ENCODE peak calls at places on chromosome 14, in ten cellular contexts. X is GM12865, C is pancreas, F is fibroblast of the aortic adventitia, L is IMR-90, N is GM06990, D is AG04450, K is heart left ventricle, Y is cardiac fibroblast, W is NB4. Q is an unnamed sample.

GRCh38 chr14:96592591-96593388 is 90.6 kb downstream of the PAPOLA start:
- DNase-seq in F (peak), X (peak), N (peak), K (peak), D (no peak), W (no peak), L (peak), C (peak), Y (peak), Q (no peak)

GRCh38 chr14:45065540-45065939 is 18.4 kb upstream of the PRPF39 start:
- DNase-seq in Y (peak), X (no peak), F (peak), K (no peak), C (no peak), N (no peak), D (no peak), W (no peak), L (peak), Q (no peak)

GRCh38 chr14:31484754-31485153 is 3.1 kb downstream of the GPR33 start:
- DNase-seq in D (no peak), L (no peak), C (no peak), X (no peak), K (no peak), N (no peak), Y (no peak), F (no peak), W (no peak), Q (no peak)

GRCh38 chr14:100587763-100588411 is 670 bp upstream of the BEGAIN start:
- DNase-seq in W (peak), Y (peak), C (no peak), L (no peak), N (no peak), D (no peak), K (no peak), X (no peak), F (peak), Q (no peak)

GRCh38 chr14:54691525-54692260 is 124.8 kb downstream of the SAMD4A start:
- DNase-seq in W (peak), N (no peak), F (peak), C (peak), D (no peak), K (peak), L (peak), Y (peak), X (peak), Q (peak)

GRCh38 chr14:102029956-102030355 is 56.9 kb downstream of the HSP90AA1 start:
- DNase-seq in D (peak), N (no peak), F (peak), K (no peak), C (no peak), L (peak), W (no peak), Y (peak), X (no peak), Q (no peak)

GRCh38 chr14:51738754-51739153 is 87.0 kb downstream of the FRMD6 start:
- DNase-seq in X (peak), W (peak), N (peak), F (no peak), K (no peak), D (no peak), Y (no peak), L (no peak), C (no peak), Q (no peak)

GRCh38 chr14:100585448-100586152 is 1.6 kb downstream of the BEGAIN start:
- DNase-seq in N (no peak), K (no peak), L (no peak), D (no peak), F (no peak), C (no peak), X (no peak), Y (no peak), W (no peak), Q (no peak)

GRCh38 chr14:57835751-57836150 is 30.1 kb downstream of the SLC35F4 start:
- DNase-seq in L (no peak), Y (peak), K (no peak), N (no peak), F (peak), X (no peak), W (no peak), D (no peak), C (no peak), Q (no peak)

GRCh38 chr14:30957813-30958370 is 67.6 kb upstream of the AP4S1 start:
- DNase-seq in K (no peak), C (peak), D (no peak), N (no peak), Y (no peak), F (no peak), W (no peak), L (no peak), X (no peak), Q (no peak)

GRCh38 chr14:89247457-89248122 is 169.4 kb downstream of the FOXN3 start:
- DNase-seq in C (no peak), Y (no peak), D (no peak), W (no peak), F (no peak), K (no peak), N (no peak), X (no peak), L (no peak), Q (no peak)

GRCh38 chr14:91138511-91139359 is 24.9 kb downstream of the DGLUCY start:
- DNase-seq in L (no peak), C (no peak), X (peak), F (peak), N (no peak), W (peak), Y (peak), D (no peak), K (no peak), Q (no peak)

GRCh38 chr14:47976139-47976538 is 300.7 kb upstream of the MDGA2 start:
- DNase-seq in D (no peak), Y (no peak), F (no peak), C (no peak), K (no peak), N (no peak), L (no peak), W (no peak), X (no peak), Q (no peak)

GRCh38 chr14:27184371-27184901 is 586.6 kb upstream of the NOVA1 start:
- DNase-seq in X (no peak), Y (no peak), D (no peak), W (no peak), K (no peak), L (no peak), N (no peak), C (no peak), F (no peak), Q (no peak)

GRCh38 chr14:29354446-29354845 is 573.2 kb downstream of the PRKD1 start:
- DNase-seq in L (peak), W (no peak), X (no peak), D (no peak), K (no peak), Y (no peak), N (no peak), C (no peak), F (no peak), Q (no peak)

GRCh38 chr14:102316746-102317563 is 2.6 kb upstream of the ZNF839 start:
- DNase-seq in D (peak), W (peak), F (peak), Y (peak), N (peak), K (peak), L (peak), C (peak), X (peak), Q (peak)

GRCh38 chr14:64761441-64762043 is 57.3 kb downstream of the PLEKHG3 start:
- DNase-seq in N (no peak), X (no peak), K (no peak), L (peak), Y (no peak), W (peak), D (no peak), C (no peak), F (no peak), Q (no peak)

GRCh38 chr14:51716610-51717009 is 64.9 kb downstream of the FRMD6 start:
- DNase-seq in F (no peak), C (no peak), X (peak), W (no peak), K (no peak), L (peak), D (no peak), N (no peak), Y (no peak), Q (no peak)

GRCh38 chr14:64388533-64389243 is 535 bp downstream of the MTHFD1 start:
- DNase-seq in W (peak), N (no peak), D (no peak), Y (peak), L (peak), X (no peak), K (no peak), C (no peak), F (peak), Q (no peak)

GRCh38 chr14:81942071-81942470 is 408.4 kb upstream of the SEL1L start:
- DNase-seq in L (no peak), N (no peak), F (no peak), Y (no peak), D (no peak), C (no peak), W (no peak), X (no peak), K (no peak), Q (no peak)

GRCh38 chr14:20873370-20874177 is 17.6 kb upstream of the RNASE3 start:
- DNase-seq in L (peak), W (peak), X (peak), F (peak), D (no peak), Y (peak), C (peak), N (peak), K (peak), Q (no peak)

GRCh38 chr14:70011098-70011497 is 131.9 kb downstream of the SMOC1 start:
- DNase-seq in L (no peak), W (no peak), N (no peak), Y (no peak), D (no peak), F (no peak), X (no peak), K (no peak), C (no peak), Q (no peak)

GRCh38 chr14:89912667-89913211 is 41.8 kb downstream of the EFCAB11 start:
- DNase-seq in L (peak), W (no peak), K (no peak), D (peak), X (no peak), N (no peak), Y (peak), C (no peak), F (peak), Q (no peak)

GRCh38 chr14:20458031-20458789 is 3.0 kb downstream of the PIP4P1 start:
- DNase-seq in X (no peak), N (no peak), C (no peak), W (peak), K (no peak), L (no peak), Y (no peak), F (no peak), D (no peak), Q (no peak)

GRCh38 chr14:53742226-53742607 is 214.4 kb downstream of the BMP4 start:
- DNase-seq in W (no peak), F (no peak), C (no peak), K (no peak), L (no peak), X (no peak), N (no peak), D (no peak), Y (no peak), Q (no peak)

GRCh38 chr14:51331651-51332367 is 91.8 kb downstream of the TMX1 start:
- DNase-seq in N (no peak), K (no peak), L (no peak), D (no peak), C (no peak), F (no peak), Y (no peak), X (no peak), W (no peak), Q (no peak)

GRCh38 chr14:50607181-50607580 is 47.2 kb downstream of the ATL1 start:
- DNase-seq in N (no peak), X (peak), L (peak), D (no peak), C (no peak), K (no peak), Y (no peak), W (no peak), F (peak), Q (no peak)

GRCh38 chr14:71591929-71592328 is 340.3 kb upstream of the RGS6 start:
- DNase-seq in F (peak), L (peak), Y (peak), X (peak), W (peak), D (no peak), K (no peak), C (no peak), N (no peak), Q (no peak)

GRCh38 chr14:99570542-99571302 is 33.3 kb downstream of the CCDC85C start:
- DNase-seq in F (no peak), N (no peak), Y (no peak), X (no peak), W (no peak), D (no peak), C (no peak), K (no peak), L (no peak), Q (no peak)

GRCh38 chr14:53613404-53614253 is 343.0 kb downstream of the BMP4 start:
- DNase-seq in D (peak), C (peak), N (peak), W (no peak), F (no peak), K (no peak), X (peak), L (peak), Y (no peak), Q (no peak)

GRCh38 chr14:97878727-97879126 is 1081.5 kb downstream of the VRK1 start:
- DNase-seq in K (peak), C (peak), L (no peak), X (no peak), D (no peak), N (no peak), Y (no peak), W (no peak), F (peak), Q (no peak)

GRCh38 chr14:93212432-93212831 is 5.4 kb downstream of the UBR7 start:
- DNase-seq in L (no peak), K (no peak), F (no peak), W (no peak), N (peak), X (peak), D (no peak), Y (no peak), C (no peak), Q (no peak)

GRCh38 chr14:93206793-93207467 is at the start of the genes GON7 and UBR7:
- DNase-seq in D (peak), L (peak), Y (peak), C (peak), N (peak), X (peak), W (peak), K (peak), F (peak), Q (peak)

GRCh38 chr14:93207468-93208308 is 632 bp downstream of the UBR7 start:
- DNase-seq in F (peak), W (peak), C (peak), D (no peak), X (peak), K (peak), L (peak), Y (peak), N (no peak), Q (peak)
- TF ChIP-seq CTCF in F (peak), W (peak), C (no peak), D (peak), X (peak), K (no peak), L (peak), Y (peak), N (peak), Q (no peak)

DNA sequence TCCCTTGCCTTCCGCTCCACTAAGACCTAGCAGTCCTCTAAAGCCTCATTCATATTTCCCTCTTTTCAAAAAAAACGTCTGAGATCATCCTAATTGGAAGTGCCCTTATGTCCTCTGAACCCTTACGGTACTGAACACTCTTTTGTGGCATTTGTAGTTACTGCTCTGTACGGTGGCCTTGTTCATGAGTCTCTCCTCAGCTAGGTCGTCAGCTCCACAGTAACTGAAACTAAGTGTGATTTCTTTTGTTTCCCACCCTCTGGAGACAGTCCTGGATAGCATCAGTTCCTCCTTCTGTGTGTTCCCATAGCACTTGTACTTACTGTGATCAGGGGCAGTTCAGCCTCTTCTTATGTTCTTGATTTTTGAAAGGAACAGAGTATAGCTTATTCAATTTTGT is 49.8 kb downstream of the DAAM1 start:
- DNase-seq in K (no peak), X (no peak), F (no peak), D (no peak), C (no peak), Y (no peak), W (no peak), N (no peak), L (no peak), Q (no peak)
- H3K4me3 ChIP-seq in K (no peak), X (no peak), F (no peak), D (no peak), C (no peak), Y (no peak), W (no peak), N (no peak), L (no peak), Q (no peak)

GRCh38 chr14:32808574-32809098 is 130.0 kb upstream of the NPAS3 start:
- DNase-seq in L (no peak), D (no peak), C (peak), X (no peak), W (no peak), N (no peak), Y (peak), F (peak), K (no peak), Q (no peak)
- TF ChIP-seq CTCF in L (no peak), D (no peak), C (no peak), X (no peak), W (no peak), N (no peak), Y (no peak), F (no peak), K (no peak), Q (no peak)

GRCh38 chr14:63357841-63358240 is 39.1 kb upstream of the GPHB5 start:
- DNase-seq in Y (no peak), K (no peak), X (no peak), C (no peak), W (no peak), F (no peak), N (no peak), L (no peak), D (no peak), Q (no peak)

GRCh38 chr14:63362305-63362914 is 43.7 kb upstream of the GPHB5 start:
- DNase-seq in W (no peak), Y (no peak), L (no peak), C (no peak), X (no peak), F (no peak), D (no peak), N (no peak), K (no peak), Q (no peak)

DNA sequence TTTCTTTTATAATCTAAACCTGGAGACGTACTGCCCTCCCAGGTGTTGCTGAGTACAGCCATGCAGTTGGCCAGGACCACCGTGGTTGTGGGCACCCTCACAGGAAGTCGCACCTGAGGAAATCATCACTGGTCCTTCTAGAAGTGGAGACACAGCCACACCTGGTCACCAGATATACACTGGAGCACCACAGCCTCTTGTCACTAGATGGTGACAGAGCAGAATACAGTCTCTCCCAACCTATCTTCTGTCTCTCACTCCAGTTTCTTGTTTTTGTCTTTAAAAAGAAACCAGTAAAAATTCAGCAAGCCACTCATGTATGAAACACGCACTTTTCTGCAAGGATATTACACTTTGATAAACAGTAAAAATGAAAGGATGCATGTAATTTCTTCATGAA is 43.1 kb upstream of the GPHB5 start:
- DNase-seq in Y (no peak), D (no peak), L (no peak), X (peak), F (no peak), K (no peak), W (no peak), C (no peak), N (no peak), Q (no peak)
- H3K4me3 ChIP-seq in Y (no peak), D (no peak), L (no peak), X (no peak), F (no peak), K (no peak), W (no peak), C (no peak), N (no peak), Q (no peak)

GRCh38 chr14:39173198-39173597 is 1.9 kb upstream of the PNN start:
- DNase-seq in L (no peak), W (no peak), C (no peak), K (no peak), N (no peak), Y (no peak), F (no peak), X (no peak), D (no peak), Q (no peak)

GRCh38 chr14:39175445-39176262 is 600 bp downstream of the PNN start:
- DNase-seq in W (peak), X (peak), Y (peak), K (no peak), D (no peak), N (peak), L (peak), F (no peak), C (no peak), Q (peak)

GRCh38 chr14:39177168-39177545 is 2.1 kb downstream of the PNN start:
- DNase-seq in L (no peak), C (no peak), X (no peak), K (no peak), W (no peak), D (no peak), F (no peak), N (no peak), Y (no peak), Q (no peak)

GRCh38 chr14:39176263-39177167 is 1.5 kb downstream of the PNN start:
- DNase-seq in L (no peak), C (no peak), Y (no peak), K (no peak), W (no peak), X (no peak), D (no peak), F (no peak), N (no peak), Q (no peak)

DNA sequence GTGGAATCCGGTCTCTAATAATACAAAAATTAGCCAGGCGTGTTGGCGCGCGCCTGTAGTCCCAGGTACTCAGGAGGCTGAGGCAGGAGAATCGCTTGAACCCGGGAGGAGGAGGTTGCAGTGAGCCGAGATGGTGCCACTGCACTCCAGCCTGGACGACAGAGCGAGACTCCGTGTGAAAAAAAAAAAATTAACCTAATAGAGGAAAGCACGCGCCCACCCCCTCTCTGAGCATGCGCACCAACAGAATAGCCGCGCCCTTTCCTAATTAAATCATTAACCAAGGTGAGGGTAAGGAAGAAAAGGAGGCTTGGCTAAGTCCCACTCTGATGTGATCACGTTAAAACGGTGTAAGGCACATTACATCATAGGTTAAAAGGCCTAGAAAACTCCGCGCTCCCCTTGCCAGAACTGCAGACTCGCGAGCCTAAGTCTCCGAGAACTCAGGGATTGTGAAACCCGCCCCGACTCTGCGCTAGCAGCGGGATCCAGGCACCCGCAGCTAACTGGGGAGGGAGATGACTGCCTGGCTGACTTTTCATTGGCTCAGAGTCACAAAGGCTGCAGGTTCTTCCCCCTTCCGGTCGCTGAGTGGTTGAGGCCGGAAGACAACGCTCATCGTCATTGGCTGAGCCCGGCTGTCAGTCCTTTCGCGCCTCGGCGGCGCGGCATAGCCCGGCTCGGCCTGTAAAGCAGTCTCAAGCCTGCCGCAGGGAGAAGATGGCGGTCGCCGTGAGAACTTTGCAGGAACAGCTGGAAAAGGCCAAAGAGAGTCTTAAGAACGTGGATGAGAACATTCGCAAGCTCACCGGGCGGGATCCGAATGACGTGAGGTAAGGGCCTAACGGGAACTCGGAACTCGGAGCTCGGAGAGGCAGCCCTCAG is at the start of gene PNN:
- DNase-seq in D (peak), Y (peak), L (peak), N (peak), K (peak), X (peak), F (peak), C (peak), W (peak), Q (peak)
- TF ChIP-seq CTCF in D (no peak), Y (no peak), L (no peak), N (no peak), K (no peak), X (no peak), F (no peak), C (no peak), W (no peak), Q (no peak)

DNA sequence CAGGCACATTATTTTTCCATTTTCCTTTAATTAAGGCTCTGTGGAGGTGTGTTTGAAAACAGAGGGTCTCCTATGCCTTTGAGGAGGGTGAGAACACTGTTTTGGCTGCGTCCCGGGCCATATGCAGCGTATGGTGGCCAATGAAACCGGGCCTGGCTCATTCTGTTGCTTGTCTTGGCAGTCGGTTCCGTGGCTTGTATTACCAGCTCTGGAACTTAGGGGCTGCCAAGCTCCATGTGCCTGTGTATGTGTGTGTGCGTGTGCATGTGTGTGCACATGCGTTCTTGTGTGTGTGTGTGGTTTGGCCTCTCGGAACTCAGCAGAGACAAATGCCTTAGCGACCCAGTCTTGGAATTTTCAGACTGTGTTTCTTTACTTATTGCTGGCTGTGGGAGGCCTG is 2.7 kb downstream of the JDP2 start:
- DNase-seq in F (peak), N (no peak), C (no peak), W (no peak), K (no peak), L (peak), X (no peak), Y (peak), D (no peak), Q (no peak)
- H3K4me3 ChIP-seq in F (peak), N (no peak), C (peak), W (peak), K (peak), L (peak), X (no peak), Y (no peak), D (peak), Q (peak)

Q was measured in ascending aorta.